ENCODE peak calls at places on chromosome 14, in nine cellular contexts. W, M, Y, E, X, R, U, T and H are unnamed samples.

GRCh38 chr14:99363616-99364290 is 91.8 kb upstream of the BCL11B start:
- DNase-seq in W (no peak), M (no peak), Y (no peak), E (peak; percentile 64), X (no peak), R (no peak), U (no peak), T (no peak), H (peak; percentile 37)

GRCh38 chr14:31051023-31051422 is 24.8 kb upstream of the STRN3 start:
- DNase-seq in W (no peak), M (no peak), Y (no peak), E (no peak), X (no peak), R (no peak), U (no peak), T (no peak), H (no peak)

GRCh38 chr14:96203635-96204034 is 1.0 kb upstream of the BDKRB2 start:
- DNase-seq in W (no peak), M (no peak), Y (no peak), E (no peak), X (no peak), R (no peak), U (no peak), T (no peak), H (no peak)

GRCh38 chr14:71487941-71488340 is 444.3 kb upstream of the RGS6 start:
- DNase-seq in W (no peak), M (no peak), Y (peak; percentile 31), E (no peak), X (no peak), R (no peak), U (no peak), T (no peak), H (no peak)

GRCh38 chr14:76352639-76353281 is 23.2 kb upstream of the ESRRB start:
- DNase-seq in W (peak; percentile 22), M (peak; percentile 64), Y (peak; percentile 63), E (peak; percentile 81), X (no peak), R (peak; percentile 87), U (no peak), T (no peak), H (peak; percentile 87)

GRCh38 chr14:76125506-76125905 is 26.2 kb upstream of the GPATCH2L start:
- DNase-seq in W (no peak), M (no peak), Y (no peak), E (no peak), X (no peak), R (no peak), U (no peak), T (no peak), H (no peak)

GRCh38 chr14:76501156-76501555 is 125.2 kb downstream of the ESRRB start:
- DNase-seq in W (no peak), M (no peak), Y (peak; percentile 40), E (no peak), X (no peak), R (no peak), U (no peak), T (no peak), H (no peak)

GRCh38 chr14:22113401-22113800 is 439.8 kb upstream of the OR4E1 start:
- DNase-seq in W (no peak), M (no peak), Y (no peak), E (no peak), X (no peak), R (no peak), U (no peak), T (no peak), H (no peak)

GRCh38 chr14:55938249-55938791 is 179.9 kb upstream of the PELI2 start:
- DNase-seq in W (no peak), M (no peak), Y (no peak), E (no peak), X (no peak), R (no peak), U (peak; percentile 91), T (no peak), H (no peak)

GRCh38 chr14:100769035-100769939 is 42.6 kb downstream of the DLK1 start:
- DNase-seq in W (no peak), M (no peak), Y (no peak), E (no peak), X (no peak), R (no peak), U (no peak), T (no peak), H (peak; percentile 37)

GRCh38 chr14:105171004-105171673 is 2.6 kb upstream of the JAG2 start:
- DNase-seq in W (no peak), M (peak; percentile 60), Y (no peak), E (no peak), X (peak; percentile 43), R (no peak), U (no peak), T (no peak), H (no peak)

GRCh38 chr14:67883717-67884116 is 64.1 kb downstream of the RAD51B start:
- DNase-seq in W (no peak), M (no peak), Y (no peak), E (no peak), X (no peak), R (no peak), U (peak; percentile 52), T (no peak), H (no peak)

GRCh38 chr14:36521598-36522345 is 1.7 kb upstream of the NKX2-1 start:
- DNase-seq in W (no peak), M (no peak), Y (no peak), E (no peak), X (no peak), R (no peak), U (no peak), T (no peak), H (peak; percentile 72)

GRCh38 chr14:56100556-56100955 is 17.7 kb upstream of the PELI2 start:
- DNase-seq in W (no peak), M (no peak), Y (no peak), E (no peak), X (no peak), R (no peak), U (peak; percentile 70), T (no peak), H (no peak)

GRCh38 chr14:103624860-103625259 is 4.2 kb upstream of the KLC1 start:
- DNase-seq in W (no peak), M (peak; percentile 82), Y (peak; percentile 27), E (peak; percentile 68), X (no peak), R (no peak), U (peak; percentile 43), T (peak; percentile 91), H (no peak)

GRCh38 chr14:33120341-33120740 is 181.7 kb downstream of the NPAS3 start:
- DNase-seq in W (no peak), M (no peak), Y (no peak), E (no peak), X (no peak), R (no peak), U (peak; percentile 59), T (no peak), H (no peak)

GRCh38 chr14:77598366-77599050 is 17.9 kb downstream of the SPTLC2 start:
- DNase-seq in W (no peak), M (no peak), Y (no peak), E (no peak), X (no peak), R (no peak), U (peak; percentile 92), T (no peak), H (no peak)

GRCh38 chr14:50319293-50319692 is 7.2 kb downstream of the DMAC2L start:
- DNase-seq in W (no peak), M (no peak), Y (no peak), E (no peak), X (no peak), R (no peak), U (peak; percentile 61), T (no peak), H (no peak)

GRCh38 chr14:74488788-74489397 is 4.2 kb downstream of the NPC2 start:
- DNase-seq in W (no peak), M (no peak), Y (peak; percentile 20), E (no peak), X (no peak), R (no peak), U (peak; percentile 92), T (no peak), H (no peak)

GRCh38 chr14:77000340-77001235 is 27.9 kb downstream of the IRF2BPL start:
- DNase-seq in W (no peak), M (peak; percentile 55), Y (peak; percentile 27), E (peak; percentile 47), X (no peak), R (no peak), U (no peak), T (no peak), H (no peak)